ENCODE peak calls at places on chromosomes 7 and 10, in four cellular contexts. H is NCI-H1436, L is NCI-H2029 treated with DMSO at 0.1 percent for 48 hours, F is DND-41. O is an unnamed sample.

GRCh38 chr7:69561256-69561655 is 37.0 kb upstream of the AUTS2 start:
- DNase-seq in H (no peak), L (no peak), F (no peak), O (no peak)

GRCh38 chr10:3605882-3606281 is 179.1 kb downstream of the KLF6 start:
- DNase-seq in H (no peak), L (no peak), F (no peak), O (no peak)

GRCh38 chr7:71239517-71239916 is 107.6 kb downstream of the GALNT17 start:
- DNase-seq in H (no peak), L (no peak), F (no peak), O (no peak)

GRCh38 chr10:649798-650690 is 39.4 kb downstream of the DIP2C start:
- DNase-seq in H (peak), L (peak), F (no peak), O (no peak)

GRCh38 chr10:92387289-92387940 is 96.4 kb downstream of the MARCHF5 start:
- DNase-seq in H (no peak), L (no peak), F (peak), O (no peak)

GRCh38 chr10:9302142-9302746 is 1247.8 kb downstream of the GATA3 start:
- DNase-seq in H (peak), L (no peak), F (peak), O (no peak)

GRCh38 chr7:107874605-107875446 is 16.2 kb upstream of the DLD start:
- DNase-seq in H (peak), L (peak), F (peak), O (peak)

GRCh38 chr7:112877671-112878460 is 87.7 kb upstream of the TMEM168 start:
- DNase-seq in H (no peak), L (no peak), F (no peak), O (no peak)

GRCh38 chr10:101155896-101156295 is 24.8 kb downstream of the TLX1 start:
- DNase-seq in H (no peak), L (no peak), F (no peak), O (no peak)

GRCh38 chr7:55325371-55325792 is 39.8 kb upstream of the LANCL2 start:
- DNase-seq in H (no peak), L (peak), F (no peak), O (no peak)

GRCh38 chr7:115585015-115585655 is 445.4 kb downstream of the TFEC start:
- DNase-seq in H (no peak), L (no peak), F (no peak), O (no peak)

GRCh38 chr7:124032369-124033092 is at the start of gene TMEM229A:
- DNase-seq in H (peak), L (peak), F (no peak), O (peak)

GRCh38 chr10:22911889-22912762 is 15.7 kb upstream of the ARMC3 start:
- DNase-seq in H (peak), L (peak), F (no peak), O (peak)

GRCh38 chr7:41003031-41003925 is 699.6 kb downstream of the INHBA start:
- DNase-seq in H (no peak), L (no peak), F (peak), O (no peak)

GRCh38 chr7:4633012-4633411 is 49.1 kb upstream of the FOXK1 start:
- DNase-seq in H (no peak), L (no peak), F (no peak), O (no peak)

GRCh38 chr7:28112883-28113540 is 67.6 kb downstream of the JAZF1 start:
- DNase-seq in H (no peak), L (no peak), F (no peak), O (no peak)

GRCh38 chr7:116363637-116364432 is 135.7 kb upstream of the CAV2 start:
- DNase-seq in H (no peak), L (no peak), F (no peak), O (no peak)

GRCh38 chr7:112347088-112347487 is 103.2 kb upstream of the IFRD1 start:
- DNase-seq in H (no peak), L (no peak), F (no peak), O (no peak)

GRCh38 chr10:21171936-21172773 is 275.0 kb upstream of the NEBL start:
- DNase-seq in H (no peak), L (peak), F (no peak), O (peak)

GRCh38 chr10:111347386-111348005 is 270.7 kb downstream of the ADRA2A start:
- DNase-seq in H (no peak), L (peak), F (no peak), O (peak)

GRCh38 chr7:103866919-103867318 is 122.5 kb downstream of the RELN start:
- DNase-seq in H (peak), L (peak), F (no peak), O (peak)

GRCh38 chr7:43199761-43200160 is 87.3 kb downstream of the HECW1 start:
- DNase-seq in H (no peak), L (no peak), F (no peak), O (no peak)

GRCh38 chr7:158246272-158246959 is 341.2 kb downstream of the PTPRN2 start:
- DNase-seq in H (no peak), L (no peak), F (no peak), O (no peak)

GRCh38 chr10:34766256-34766580 is 48.9 kb downstream of the PARD3 start:
- DNase-seq in H (peak), L (no peak), F (no peak), O (peak)

GRCh38 chr7:12638851-12639467 is 48.5 kb upstream of the ARL4A start:
- DNase-seq in H (peak), L (peak), F (no peak), O (peak)

GRCh38 chr7:30143748-30144251 is 9.0 kb downstream of the MTURN start:
- DNase-seq in H (peak), L (no peak), F (no peak), O (peak)

GRCh38 chr7:3092468-3092867 is 48.8 kb upstream of the CARD11 start:
- DNase-seq in H (no peak), L (no peak), F (peak), O (no peak)

GRCh38 chr10:128522551-128523289 is 396.5 kb upstream of the MKI67 start:
- DNase-seq in H (no peak), L (no peak), F (no peak), O (no peak)

GRCh38 chr7:150728011-150728410 is 9.2 kb upstream of the GIMAP5 start:
- DNase-seq in H (no peak), L (no peak), F (no peak), O (no peak)

GRCh38 chr10:91909178-91909677 is at the start of gene FGFBP3:
- DNase-seq in H (peak), L (no peak), F (peak), O (peak)

GRCh38 chr10:131021246-131021895 is 290.1 kb downstream of the TCERG1L start:
- DNase-seq in H (no peak), L (no peak), F (no peak), O (no peak)

GRCh38 chr7:43694399-43694748 is 34.9 kb downstream of the COA1 start:
- DNase-seq in H (no peak), L (no peak), F (no peak), O (no peak)

GRCh38 chr10:119491941-119492340 is 50.6 kb downstream of the RGS10 start:
- DNase-seq in H (no peak), L (no peak), F (no peak), O (no peak)

GRCh38 chr10:23412223-23412622 is 26.7 kb upstream of the OTUD1 start:
- DNase-seq in H (no peak), L (no peak), F (no peak), O (no peak)

GRCh38 chr7:102111758-102112119 is 174.9 kb upstream of the SH2B2 start:
- DNase-seq in H (no peak), L (no peak), F (no peak), O (no peak)

GRCh38 chr7:52502281-52502680 is 533.2 kb upstream of the POM121L12 start:
- DNase-seq in H (no peak), L (no peak), F (no peak), O (no peak)

GRCh38 chr10:36676321-36677169 is 448.9 kb upstream of the ANKRD30A start:
- DNase-seq in H (peak), L (no peak), F (no peak), O (peak)

GRCh38 chr7:140400381-140400780 is 2.1 kb upstream of the SLC37A3 start:
- DNase-seq in H (no peak), L (no peak), F (no peak), O (no peak)

GRCh38 chr10:33441561-33441960 is 107.1 kb upstream of the NRP1 start:
- DNase-seq in H (no peak), L (no peak), F (no peak), O (no peak)

GRCh38 chr10:89837173-89838001 is 136.0 kb downstream of the KIF20B start:
- DNase-seq in H (no peak), L (no peak), F (no peak), O (no peak)